ENCODE peak calls at places on chromosome 1, in seven cellular contexts. Z, X, N, R, V, Q and S are unnamed samples.

GRCh38 chr1:16241116-16241763 is 4.3 kb upstream of the CPLANE2 start:
- DNase-seq in Z (no peak), X (no peak), N (no peak), R (no peak), V (peak), Q (no peak), S (no peak)

GRCh38 chr1:228316589-228317387 is 89.8 kb downstream of the TRIM11 start:
- DNase-seq in Z (no peak), X (no peak), N (no peak), R (no peak), V (no peak), Q (no peak), S (no peak)

GRCh38 chr1:189431437-189431836 is 1046.2 kb downstream of the BRINP3 start:
- DNase-seq in Z (no peak), X (no peak), N (no peak), R (no peak), V (no peak), Q (peak), S (no peak)

GRCh38 chr1:197485790-197486189 is 217.7 kb downstream of the CRB1 start:
- DNase-seq in Z (no peak), X (no peak), N (no peak), R (no peak), V (no peak), Q (no peak), S (no peak)

GRCh38 chr1:95169544-95169943 is 52.4 kb downstream of the TLCD4 start:
- DNase-seq in Z (no peak), X (no peak), N (peak), R (no peak), V (no peak), Q (no peak), S (no peak)

GRCh38 chr1:223726380-223727001 is 14.2 kb downstream of the CAPN2 start:
- DNase-seq in Z (peak), X (peak), N (peak), R (no peak), V (peak), Q (peak), S (peak)

GRCh38 chr1:224182057-224182865 is 779 bp upstream of the DEGS1 start:
- DNase-seq in Z (no peak), X (no peak), N (peak), R (peak), V (no peak), Q (no peak), S (no peak)

GRCh38 chr1:175178456-175178855 is 14.1 kb downstream of the KIAA0040 start:
- DNase-seq in Z (no peak), X (no peak), N (no peak), R (no peak), V (no peak), Q (no peak), S (no peak)

GRCh38 chr1:173195596-173196088 is 11.5 kb downstream of the TNFSF4 start:
- DNase-seq in Z (no peak), X (no peak), N (no peak), R (peak), V (no peak), Q (no peak), S (no peak)

GRCh38 chr1:119340861-119341261 is 27.7 kb upstream of the HAO2 start:
- DNase-seq in Z (no peak), X (no peak), N (no peak), R (no peak), V (peak), Q (no peak), S (no peak)

GRCh38 chr1:234997201-234998173 is 131.2 kb downstream of the TOMM20 start:
- DNase-seq in Z (peak), X (peak), N (peak), R (no peak), V (no peak), Q (peak), S (peak)
- H3K4me3 ChIP-seq in Z (no peak), X (no peak), N (peak), R (no peak), V (no peak), Q (no peak), S (no peak)

GRCh38 chr1:11272544-11272841 is 505 bp upstream of the UBIAD1 start:
- DNase-seq in Z (peak), X (no peak), N (no peak), R (no peak), V (no peak), Q (no peak), S (no peak)
- TF ChIP-seq CTCF in Z (no peak), X (no peak), N (no peak), R (no peak), V (no peak), Q (no peak), S (peak)

GRCh38 chr1:7632681-7633080 is 138.4 kb upstream of the VAMP3 start:
- DNase-seq in Z (no peak), X (no peak), N (no peak), R (no peak), V (no peak), Q (no peak), S (no peak)
- H3K4me3 ChIP-seq in Z (no peak), X (no peak), N (no peak), R (no peak), V (no peak), Q (no peak), S (no peak)

GRCh38 chr1:177338376-177338775 is 167.6 kb downstream of the BRINP2 start:
- DNase-seq in Z (no peak), X (no peak), N (no peak), R (no peak), V (no peak), Q (no peak), S (no peak)

GRCh38 chr1:177329871-177330270 is 159.1 kb downstream of the BRINP2 start:
- DNase-seq in Z (no peak), X (no peak), N (no peak), R (no peak), V (no peak), Q (no peak), S (peak)

GRCh38 chr1:177334856-177335255 is 164.1 kb downstream of the BRINP2 start:
- DNase-seq in Z (no peak), X (no peak), N (no peak), R (no peak), V (no peak), Q (no peak), S (no peak)

GRCh38 chr1:177334276-177334675 is 163.5 kb downstream of the BRINP2 start:
- DNase-seq in Z (peak), X (no peak), N (no peak), R (no peak), V (no peak), Q (peak), S (peak)
- TF ChIP-seq CTCF in Z (peak), X (no peak), N (no peak), R (no peak), V (no peak), Q (peak), S (peak)

DNA sequence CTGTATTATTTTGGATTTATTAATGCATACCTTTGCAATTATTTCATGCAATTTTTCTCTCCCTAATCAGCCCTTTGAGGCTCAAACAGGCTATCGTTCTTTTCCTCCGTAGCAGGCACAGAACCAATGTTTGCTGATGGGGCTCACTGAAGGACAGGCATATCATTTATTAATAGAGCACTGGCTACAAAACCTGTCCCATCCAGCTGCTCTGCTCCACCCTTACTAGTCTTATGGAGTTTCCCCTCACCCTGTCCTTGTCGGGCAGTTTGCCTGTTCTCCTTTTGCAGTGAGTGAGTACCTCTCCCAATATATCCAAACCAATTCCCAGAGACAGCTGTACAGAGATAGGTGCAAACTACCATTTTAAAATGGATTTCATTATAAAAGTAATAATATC is 16.6 kb upstream of the FCAMR start:
- DNase-seq in Z (no peak), X (no peak), N (no peak), R (no peak), V (no peak), Q (no peak), S (no peak)
- H3K4me3 ChIP-seq in Z (no peak), X (no peak), N (no peak), R (no peak), V (no peak), Q (no peak), S (no peak)

GRCh38 chr1:43554444-43554992 is 23.8 kb downstream of the PTPRF start:
- DNase-seq in Z (peak), X (peak), N (no peak), R (peak), V (peak), Q (peak), S (peak)
- TF ChIP-seq CTCF in Z (peak), X (peak), N (no peak), R (peak), V (peak), Q (peak), S (peak)

DNA sequence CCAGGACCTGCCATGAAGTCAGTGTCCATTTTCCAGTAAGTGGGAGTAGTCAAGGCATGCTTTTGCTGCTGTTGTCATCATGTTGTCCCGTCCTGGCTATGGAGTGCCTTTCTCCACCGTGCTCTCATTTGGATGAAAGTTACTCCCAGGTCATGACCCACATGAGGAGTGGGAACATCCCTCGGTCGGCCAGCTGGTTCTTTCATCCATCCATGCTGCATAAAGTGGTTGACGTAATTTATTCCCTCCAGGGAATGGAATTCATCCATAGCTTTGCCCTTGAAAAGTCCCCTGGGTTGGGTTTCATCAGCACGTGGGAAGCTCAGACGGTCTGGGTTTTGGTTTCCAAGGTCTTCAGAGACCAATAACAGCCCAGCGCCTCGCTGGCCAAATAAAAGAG is 11.6 kb downstream of the PLA2G2A start:
- DNase-seq in Z (no peak), X (no peak), N (no peak), R (no peak), V (no peak), Q (no peak), S (peak)
- H3K4me3 ChIP-seq in Z (no peak), X (no peak), N (no peak), R (no peak), V (no peak), Q (no peak), S (no peak)

GRCh38 chr1:244322181-244322580 is 129.5 kb downstream of the ADSS2 start:
- DNase-seq in Z (no peak), X (no peak), N (no peak), R (no peak), V (no peak), Q (peak), S (peak)
- TF ChIP-seq CTCF in Z (no peak), X (no peak), N (no peak), R (no peak), V (no peak), Q (no peak), S (no peak)

DNA sequence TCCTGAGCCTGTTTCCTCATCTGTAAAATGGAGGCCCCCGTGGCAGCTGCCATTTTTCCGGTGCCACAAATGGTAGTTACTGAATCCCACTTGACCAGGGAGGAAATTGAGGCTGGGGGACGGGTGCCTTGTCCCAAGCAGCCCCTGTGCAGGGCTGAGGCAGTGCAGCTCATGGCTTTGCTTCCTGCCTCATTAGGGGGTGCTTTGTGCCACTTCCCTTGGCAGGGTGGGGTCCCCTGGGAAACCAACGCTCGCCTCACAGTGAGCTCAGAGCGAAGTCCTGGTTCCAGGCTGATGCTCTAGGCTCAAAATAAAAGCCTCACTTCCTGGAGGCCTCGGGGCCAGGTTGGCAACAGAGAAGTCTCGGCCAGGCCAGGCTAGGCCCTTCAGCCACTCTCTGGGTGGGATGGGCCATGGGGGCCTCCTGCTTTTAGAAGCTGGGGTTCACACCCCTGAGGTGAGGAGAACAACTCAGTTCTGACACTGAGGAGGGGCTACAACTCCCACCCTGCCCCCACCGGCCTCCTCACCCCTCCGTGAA is 6.8 kb downstream of the LAPTM5 start:
- DNase-seq in Z (no peak), X (no peak), N (no peak), R (peak), V (no peak), Q (no peak), S (no peak)
- H3K4me3 ChIP-seq in Z (no peak), X (no peak), N (no peak), R (peak), V (no peak), Q (no peak), S (no peak)

GRCh38 chr1:210723646-210724045 is 394.9 kb downstream of the HHAT start:
- DNase-seq in Z (no peak), X (no peak), N (no peak), R (no peak), V (no peak), Q (no peak), S (no peak)
- TF ChIP-seq CTCF in Z (no peak), X (no peak), N (no peak), R (no peak), V (no peak), Q (no peak), S (no peak)